ENCODE peak calls at places on chromosomes 13 and 19, in six cellular contexts. W is astrocyte of the cerebellum, L is thyroid gland, Z is ovary, N is foreskin fibroblast, M is fibroblast of pulmonary artery. G is an unnamed sample.

GRCh38 chr13:90448466-90449037 is 898.9 kb upstream of the MIR17HG start:
- DNase-seq in L (no peak), M (peak), N (no peak), W (peak), Z (no peak), G (no peak)

GRCh38 chr19:47022140-47022536 is 2.5 kb downstream of the NPAS1 start:
- DNase-seq in N (no peak), L (no peak), M (no peak), Z (no peak), W (no peak), G (no peak)

GRCh38 chr13:27006519-27007161 is 165.0 kb downstream of the USP12 start:
- DNase-seq in W (no peak), L (no peak), N (peak), Z (no peak), M (peak), G (no peak)

GRCh38 chr13:72062566-72062965 is 195.6 kb upstream of the DACH1 start:
- DNase-seq in N (no peak), Z (no peak), W (no peak), L (no peak), M (peak), G (no peak)

GRCh38 chr19:15300533-15301194 is 31.7 kb downstream of the BRD4 start:
- DNase-seq in W (no peak), N (peak), Z (no peak), M (peak), L (no peak), G (no peak)

GRCh38 chr13:114132419-114133121 is at the start of gene RASA3:
- DNase-seq in W (peak), L (peak), N (peak), M (peak), Z (peak), G (peak)

GRCh38 chr13:110419391-110419791 is 112.3 kb downstream of the COL4A2 start:
- DNase-seq in N (no peak), Z (no peak), L (no peak), W (peak), M (peak), G (no peak)

GRCh38 chr19:53808710-53809125 is 15.4 kb downstream of the NLRP12 start:
- DNase-seq in M (peak), Z (no peak), N (peak), W (peak), L (no peak), G (no peak)

GRCh38 chr19:10544753-10545251 is 1.1 kb downstream of the ATG4D start:
- DNase-seq in W (no peak), M (no peak), N (peak), L (peak), Z (no peak), G (no peak)

GRCh38 chr13:40116008-40116407 is 460.5 kb downstream of the COG6 start:
- DNase-seq in W (peak), L (no peak), Z (peak), M (peak), N (peak), G (peak)

GRCh38 chr13:29925457-29925856 is 75.0 kb upstream of the UBL3 start:
- DNase-seq in N (peak), M (peak), W (peak), Z (peak), L (peak), G (peak)

GRCh38 chr19:18915639-18916038 is 3.5 kb downstream of the COPE start:
- DNase-seq in W (no peak), Z (no peak), N (peak), L (no peak), M (peak), G (no peak)

GRCh38 chr13:60121288-60121687 is 42.4 kb downstream of the DIAPH3 start:
- DNase-seq in Z (no peak), N (no peak), W (no peak), M (no peak), L (no peak), G (no peak)

GRCh38 chr13:73593199-73593765 is 534.5 kb downstream of the KLF5 start:
- DNase-seq in N (no peak), M (no peak), W (no peak), L (no peak), Z (no peak), G (no peak)

GRCh38 chr13:77325371-77325941 is 1.4 kb downstream of the MYCBP2 start:
- DNase-seq in M (no peak), N (peak), L (no peak), W (no peak), Z (no peak), G (no peak)

GRCh38 chr13:107271226-107271625 is 703.3 kb upstream of the ARGLU1 start:
- DNase-seq in L (no peak), M (peak), W (peak), N (no peak), Z (no peak), G (peak)

GRCh38 chr19:13001502-13002388 is 6.5 kb downstream of the NFIX start:
- DNase-seq in N (peak), L (peak), M (peak), W (no peak), Z (peak), G (no peak)

GRCh38 chr13:92461402-92461801 is 765.2 kb upstream of the GPC6 start:
- DNase-seq in N (no peak), W (no peak), M (no peak), L (no peak), Z (no peak), G (no peak)

GRCh38 chr13:73945371-73945770 is 188.8 kb downstream of the KLF12 start:
- DNase-seq in N (no peak), M (peak), Z (no peak), W (no peak), L (no peak), G (no peak)

GRCh38 chr13:46640843-46641242 is 87.9 kb downstream of the LRCH1 start:
- DNase-seq in W (no peak), L (no peak), Z (no peak), M (no peak), N (peak), G (no peak)

GRCh38 chr13:30718661-30719520 is 16.5 kb upstream of the ALOX5AP start:
- DNase-seq in M (peak), W (peak), L (no peak), N (peak), Z (no peak), G (peak)

GRCh38 chr19:45670670-45671453 is 2.8 kb downstream of the GIPR start:
- DNase-seq in L (peak), Z (peak), N (peak), M (peak), W (no peak), G (no peak)

GRCh38 chr19:16949496-16950023 is 60.8 kb downstream of the F2RL3 start:
- DNase-seq in Z (no peak), M (no peak), N (no peak), W (no peak), L (no peak), G (no peak)

GRCh38 chr13:32475403-32475802 is 47.5 kb upstream of the N4BP2L1 start:
- DNase-seq in Z (no peak), N (no peak), W (no peak), M (no peak), L (no peak), G (peak)

GRCh38 chr19:4908311-4908710 is 990 bp upstream of the UHRF1 start:
- DNase-seq in Z (no peak), M (no peak), N (no peak), L (no peak), W (no peak), G (no peak)

GRCh38 chr13:94173312-94173854 is 306.1 kb downstream of the DCT start:
- DNase-seq in L (no peak), N (peak), W (no peak), Z (no peak), M (no peak), G (no peak)

GRCh38 chr13:80115616-80116015 is 225.3 kb downstream of the SPRY2 start:
- DNase-seq in Z (no peak), L (no peak), M (no peak), W (no peak), N (no peak), G (no peak)

GRCh38 chr13:102233566-102234208 is 168.2 kb downstream of the FGF14 start:
- DNase-seq in W (no peak), Z (no peak), M (no peak), L (no peak), N (no peak), G (no peak)

GRCh38 chr19:48481191-48481500 is 12.0 kb downstream of the CYTH2 start:
- DNase-seq in M (no peak), N (no peak), Z (no peak), W (peak), L (no peak), G (no peak)

GRCh38 chr19:43425567-43426392 is 11.1 kb downstream of the TEX101 start:
- DNase-seq in M (peak), W (no peak), L (no peak), Z (no peak), N (peak), G (peak)

GRCh38 chr19:12527034-12527836 is 24.0 kb downstream of the ZNF564 start:
- DNase-seq in W (no peak), N (peak), L (no peak), Z (no peak), M (peak), G (peak)

GRCh38 chr13:40652588-40652940 is 13.9 kb downstream of the FOXO1 start:
- DNase-seq in W (no peak), M (no peak), N (no peak), Z (no peak), L (no peak), G (no peak)

GRCh38 chr13:111621164-111621563 is 300.7 kb downstream of the TEX29 start:
- DNase-seq in N (no peak), Z (no peak), W (no peak), L (no peak), M (no peak), G (no peak)

GRCh38 chr13:111622051-111622531 is 301.6 kb downstream of the TEX29 start:
- DNase-seq in M (no peak), N (no peak), Z (no peak), L (no peak), W (no peak), G (no peak)

GRCh38 chr13:111623743-111624505 is 303.5 kb downstream of the TEX29 start:
- DNase-seq in L (no peak), W (no peak), M (no peak), N (no peak), Z (no peak), G (no peak)

GRCh38 chr13:111623170-111623569 is 302.7 kb downstream of the TEX29 start:
- DNase-seq in N (no peak), Z (no peak), L (no peak), M (no peak), W (no peak), G (no peak)

DNA sequence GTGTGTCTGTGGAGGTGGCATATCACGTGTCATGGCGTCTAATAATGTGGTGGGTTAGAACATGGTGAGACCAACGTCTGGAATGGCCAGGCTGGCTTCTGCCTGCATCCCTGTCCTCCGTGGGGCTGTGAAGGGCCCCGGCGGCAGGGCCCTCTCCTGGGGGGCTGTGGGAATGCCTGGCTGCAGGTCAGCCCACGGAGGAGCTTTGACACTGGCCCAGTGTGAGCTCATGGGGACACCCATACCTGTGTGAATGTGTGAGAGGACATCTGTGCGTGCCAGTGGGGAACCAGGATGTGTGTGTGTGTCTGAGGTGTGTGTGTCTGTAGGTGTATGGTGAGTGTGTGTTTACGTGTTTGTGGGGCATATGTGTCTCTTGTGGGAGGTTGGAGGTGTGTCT is 300.1 kb downstream of the TEX29 start:
- DNase-seq in N (no peak), M (no peak), Z (no peak), W (no peak), L (no peak), G (no peak)
- TF ChIP-seq CTCF in N (no peak), M (no peak), Z (no peak), W (no peak), L (no peak), G (no peak)

DNA sequence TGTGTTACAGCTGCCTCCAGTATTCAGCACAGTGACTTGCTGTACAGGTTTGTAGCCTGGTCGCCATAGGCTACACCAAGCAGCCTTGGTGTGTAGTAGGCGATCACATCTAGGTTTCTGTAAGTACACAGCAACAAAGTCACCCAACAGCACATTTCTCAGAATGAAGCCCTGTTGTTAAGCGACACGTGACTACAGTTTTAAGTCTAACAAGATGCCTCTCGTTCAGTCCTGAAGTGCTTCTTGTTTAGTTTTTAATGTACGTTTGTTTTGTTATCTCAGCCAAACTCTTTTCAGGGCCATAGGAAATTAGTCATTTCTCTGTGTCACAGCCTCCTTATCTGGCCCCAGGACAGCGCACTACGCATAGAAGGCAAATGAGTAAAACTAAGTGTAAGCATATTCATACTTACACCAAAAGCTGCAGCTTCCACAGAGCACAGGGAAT is 50.0 kb upstream of the GPR183 start:
- DNase-seq in N (peak), L (no peak), M (peak), W (peak), Z (no peak), G (no peak)
- H3K4me3 ChIP-seq in N (no peak), L (no peak), M (no peak), W (no peak), Z (no peak), G (no peak)

GRCh38 chr13:113121183-113121927 is 1.2 kb upstream of the F10 start:
- DNase-seq in W (no peak), L (no peak), N (no peak), Z (peak), M (no peak), G (no peak)

GRCh38 chr13:113120300-113121182 is 2.1 kb upstream of the F10 start:
- DNase-seq in Z (peak), W (no peak), L (no peak), N (no peak), M (no peak), G (no peak)

GRCh38 chr13:113122571-113123225 is at the start of gene F10:
- DNase-seq in L (no peak), M (peak), W (no peak), N (peak), Z (peak), G (peak)

GRCh38 chr13:113123226-113124150 is 889 bp downstream of the F10 start:
- DNase-seq in Z (peak), M (no peak), L (no peak), N (peak), W (no peak), G (no peak)

GRCh38 chr13:113121928-113122420 is 625 bp upstream of the F10 start:
- DNase-seq in N (no peak), Z (peak), L (no peak), W (no peak), M (no peak), G (no peak)
- TF ChIP-seq CTCF in N (no peak), Z (no peak), L (no peak), W (no peak), M (no peak), G (no peak)

GRCh38 chr13:21079761-21080730 is 18.7 kb upstream of the LATS2 start:
- DNase-seq in Z (no peak), N (peak), W (no peak), L (peak), M (peak), G (peak)
- H3K4me3 ChIP-seq in Z (no peak), N (no peak), W (peak), L (no peak), M (peak), G (peak)

GRCh38 chr13:55307909-55308308 is 1832.8 kb upstream of the PRR20A start:
- DNase-seq in M (no peak), L (no peak), N (no peak), W (no peak), Z (no peak), G (no peak)
- TF ChIP-seq CTCF in M (no peak), L (no peak), N (no peak), W (no peak), Z (no peak), G (no peak)

GRCh38 chr19:41995959-41996797 is 2.1 kb upstream of the ATP1A3 start:
- DNase-seq in W (no peak), L (no peak), Z (no peak), N (no peak), M (no peak), G (no peak)

GRCh38 chr19:41993612-41994483 is at the start of gene ATP1A3:
- DNase-seq in W (no peak), N (peak), M (peak), L (peak), Z (no peak), G (peak)

GRCh38 chr19:41997121-41997850 is 3.3 kb upstream of the ATP1A3 start:
- DNase-seq in N (peak), Z (no peak), M (peak), L (peak), W (peak), G (no peak)

GRCh38 chr19:41994994-41995958 is 1.2 kb upstream of the ATP1A3 start:
- DNase-seq in Z (no peak), L (no peak), M (no peak), N (no peak), W (no peak), G (no peak)

DNA sequence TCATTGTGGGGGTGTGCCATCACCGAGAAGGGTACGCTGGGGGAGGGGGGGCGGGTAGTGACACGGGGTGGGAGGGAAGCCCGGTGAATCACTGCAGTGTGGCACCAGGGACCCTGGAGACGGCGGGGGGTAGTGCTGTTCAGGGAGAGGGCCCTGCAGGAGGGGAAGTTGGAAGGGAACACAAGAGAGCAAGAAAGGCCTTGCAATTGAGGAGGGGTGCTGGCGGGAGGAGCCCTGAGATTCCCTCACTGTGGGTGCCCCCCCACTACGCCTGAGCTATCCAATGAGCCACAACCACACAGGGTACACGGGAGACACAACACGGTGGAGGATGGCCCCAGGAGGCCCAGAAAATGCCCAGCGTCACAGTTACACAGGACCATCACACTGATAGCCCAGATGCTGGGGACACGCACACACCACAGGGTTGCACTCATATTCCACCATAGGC is 516 bp upstream of the ATP1A3 start:
- DNase-seq in Z (no peak), W (no peak), N (no peak), M (no peak), L (no peak), G (no peak)
- H3K4me3 ChIP-seq in Z (no peak), W (no peak), N (no peak), M (no peak), L (no peak), G (no peak)

GRCh38 chr19:38683393-38684077 is 36.1 kb downstream of the ACTN4 start:
- DNase-seq in Z (peak), N (peak), W (peak), M (peak), L (peak), G (peak)

GRCh38 chr19:38682872-38683392 is 35.5 kb downstream of the ACTN4 start:
- DNase-seq in Z (no peak), L (peak), W (no peak), M (no peak), N (no peak), G (no peak)

GRCh38 chr19:38684862-38685665 is 37.6 kb downstream of the ACTN4 start:
- DNase-seq in W (no peak), M (no peak), Z (no peak), L (no peak), N (no peak), G (no peak)

GRCh38 chr19:38685666-38686529 is 38.4 kb downstream of the ACTN4 start:
- DNase-seq in L (peak), W (peak), N (peak), M (peak), Z (no peak), G (no peak)

GRCh38 chr19:38684078-38684861 is 36.8 kb downstream of the ACTN4 start:
- DNase-seq in M (peak), N (peak), W (peak), L (peak), Z (peak), G (peak)
- TF ChIP-seq CTCF in M (no peak), N (no peak), W (no peak), L (no peak), Z (no peak), G (no peak)